ENCODE peak calls at places on chromosome 5, in ten cellular contexts. P, Q, Y, E, U, J, X, V, D and T are unnamed samples.

GRCh38 chr5:39424751-39425524 is at the start of gene DAB2:
- DNase-seq in E (peak), J (peak), D (peak), Q (peak), V (peak), P (peak), Y (no peak), U (peak), X (peak), T (peak)

GRCh38 chr5:33490071-33490665 is 49.4 kb downstream of the TARS1 start:
- DNase-seq in Y (no peak), V (no peak), U (no peak), D (no peak), P (no peak), E (no peak), J (no peak), Q (no peak), X (no peak), T (no peak)

GRCh38 chr5:55440188-55440646 is 94.5 kb downstream of the PLPP1 start:
- DNase-seq in X (no peak), Q (no peak), V (peak), J (no peak), D (no peak), Y (no peak), E (no peak), U (no peak), P (no peak), T (no peak)

GRCh38 chr5:169716287-169716686 is 79.2 kb downstream of the DOCK2 start:
- DNase-seq in Y (no peak), D (no peak), E (no peak), J (peak), V (peak), X (no peak), P (no peak), Q (no peak), U (no peak), T (no peak)

GRCh38 chr5:74082504-74082903 is 456.5 kb downstream of the ARHGEF28 start:
- DNase-seq in D (no peak), Q (no peak), J (no peak), Y (no peak), U (no peak), P (no peak), E (no peak), V (no peak), X (no peak), T (no peak)

GRCh38 chr5:132427285-132428146 is 58.0 kb downstream of the SLC22A5 start:
- DNase-seq in Y (no peak), P (peak), U (peak), Q (no peak), V (no peak), J (no peak), D (peak), E (peak), X (peak), T (peak)

GRCh38 chr5:38563624-38564023 is 7.2 kb upstream of the LIFR start:
- DNase-seq in X (no peak), Y (no peak), U (no peak), J (no peak), P (no peak), V (no peak), E (no peak), D (no peak), Q (no peak), T (no peak)

GRCh38 chr5:172733179-172733973 is 37.6 kb downstream of the DUSP1 start:
- DNase-seq in E (peak), V (peak), U (peak), X (peak), P (peak), Q (peak), J (peak), Y (no peak), D (peak), T (no peak)

GRCh38 chr5:121692163-121692562 is 159.5 kb upstream of the FTMT start:
- DNase-seq in Y (no peak), U (no peak), V (no peak), X (no peak), Q (no peak), P (no peak), D (no peak), E (no peak), J (no peak), T (no peak)

GRCh38 chr5:128227984-128228383 is 144.4 kb downstream of the SLC12A2 start:
- DNase-seq in J (peak), X (no peak), Y (no peak), Q (no peak), E (no peak), V (peak), U (no peak), D (no peak), P (no peak), T (no peak)

GRCh38 chr5:90982576-90982975 is 400.5 kb downstream of the ARRDC3 start:
- DNase-seq in J (peak), P (no peak), Y (no peak), X (no peak), U (no peak), Q (no peak), D (peak), V (no peak), E (no peak), T (no peak)

GRCh38 chr5:77133061-77133758 is 46.1 kb upstream of the ZBED3 start:
- DNase-seq in E (no peak), J (peak), P (peak), D (peak), Q (peak), X (peak), V (peak), U (peak), Y (peak), T (no peak)

GRCh38 chr5:120394259-120394658 is 69.8 kb upstream of the PRR16 start:
- DNase-seq in V (no peak), J (no peak), P (no peak), Y (no peak), D (no peak), U (no peak), Q (no peak), X (no peak), E (no peak), T (no peak)
- TF ChIP-seq CTCF in V (no peak), J (no peak), P (no peak), Y (no peak), D (no peak), U (no peak), Q (no peak), X (no peak), E (no peak), T (no peak)

GRCh38 chr5:136435951-136436544 is 70.7 kb upstream of the TRPC7 start:
- DNase-seq in E (no peak), J (no peak), Q (no peak), X (no peak), V (no peak), D (no peak), Y (no peak), U (no peak), P (no peak), T (no peak)
- H3K27ac ChIP-seq in E (no peak), J (no peak), Q (no peak), X (no peak), V (no peak), D (no peak), Y (no peak), U (no peak), P (no peak), T (no peak)

DNA sequence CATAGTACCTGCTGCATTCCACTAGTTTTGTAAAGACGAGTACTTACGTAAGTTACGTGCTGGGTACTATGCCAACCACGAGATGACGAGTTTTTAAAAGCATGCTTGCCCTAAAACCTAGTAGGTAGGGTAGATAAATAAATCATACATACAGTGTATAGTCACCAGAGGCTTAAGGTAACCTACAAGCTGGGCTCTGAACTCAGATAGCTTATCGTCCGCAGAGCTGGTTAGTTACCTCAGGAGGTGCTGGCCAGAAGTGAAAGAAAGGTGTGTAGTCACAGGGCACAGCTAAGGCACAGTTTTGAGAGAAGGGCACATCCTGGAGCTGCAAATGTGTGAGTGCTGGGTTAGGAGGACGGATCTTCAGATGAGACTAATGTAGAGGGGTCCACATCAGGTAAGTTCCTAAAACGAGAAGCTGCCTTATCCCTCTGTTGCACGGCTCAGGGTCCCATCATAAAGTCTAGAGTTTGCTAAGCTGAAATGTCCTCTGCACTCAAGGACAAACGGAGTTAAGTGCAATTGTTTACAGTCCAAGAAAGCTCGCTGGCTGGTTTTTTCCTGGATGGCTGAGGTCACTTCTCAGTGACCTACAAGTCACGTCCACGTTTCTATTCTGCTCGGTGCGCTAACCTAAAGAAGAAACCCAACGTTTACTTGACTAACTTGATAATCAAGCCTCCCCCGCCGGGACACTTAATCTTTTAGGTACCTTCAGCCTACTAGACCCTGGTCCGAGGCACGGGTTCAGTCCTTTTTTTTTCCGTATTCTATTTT is 1.1 kb upstream of the SNX24 start:
- DNase-seq in Y (no peak), P (no peak), V (no peak), J (peak), D (peak), X (peak), E (peak), U (no peak), Q (no peak), T (no peak)
- H3K4me3 ChIP-seq in Y (peak), P (peak), V (peak), J (peak), D (peak), X (peak), E (peak), U (peak), Q (peak), T (peak)

DNA sequence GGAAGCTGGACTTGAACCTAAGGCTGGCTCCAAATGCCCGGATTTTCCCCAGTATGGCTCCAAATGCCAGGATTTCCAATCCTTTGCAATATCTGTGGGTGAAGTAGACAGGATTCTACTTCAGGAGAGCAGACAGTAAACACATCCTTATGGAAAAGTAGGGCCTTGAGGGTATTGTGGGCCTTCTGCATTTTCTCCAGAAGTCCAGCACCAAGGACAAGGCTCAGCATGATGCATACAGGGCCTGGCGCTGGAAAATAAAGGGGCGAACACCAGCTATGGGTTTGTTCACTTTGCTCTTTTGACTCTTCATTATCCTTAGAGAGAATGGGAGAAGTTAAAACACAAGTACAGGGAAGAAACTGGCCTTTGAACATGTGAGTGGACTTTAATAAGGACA is 347.5 kb downstream of the SEMA5A start:
- DNase-seq in J (peak), E (no peak), D (no peak), V (peak), U (no peak), P (no peak), X (no peak), Q (no peak), Y (no peak), T (no peak)
- TF ChIP-seq CTCF in J (no peak), E (no peak), D (no peak), V (no peak), U (no peak), P (no peak), X (no peak), Q (no peak), Y (no peak), T (no peak)

GRCh38 chr5:112794410-112794809 is 56.7 kb downstream of the APC start:
- DNase-seq in U (peak), V (no peak), Y (no peak), J (no peak), E (no peak), X (no peak), D (no peak), P (no peak), Q (no peak), T (no peak)

GRCh38 chr5:112795342-112795741 is 57.7 kb downstream of the APC start:
- DNase-seq in E (no peak), V (no peak), P (no peak), X (no peak), U (no peak), Y (no peak), Q (no peak), D (no peak), J (no peak), T (no peak)

GRCh38 chr5:112787896-112788295 is 50.2 kb downstream of the APC start:
- DNase-seq in V (peak), P (no peak), Y (no peak), X (no peak), U (no peak), Q (no peak), D (no peak), E (no peak), J (no peak), T (no peak)

GRCh38 chr5:112795944-112796678 is 58.4 kb downstream of the APC start:
- DNase-seq in Y (no peak), X (no peak), U (no peak), D (no peak), P (no peak), V (no peak), Q (no peak), J (no peak), E (no peak), T (no peak)

DNA sequence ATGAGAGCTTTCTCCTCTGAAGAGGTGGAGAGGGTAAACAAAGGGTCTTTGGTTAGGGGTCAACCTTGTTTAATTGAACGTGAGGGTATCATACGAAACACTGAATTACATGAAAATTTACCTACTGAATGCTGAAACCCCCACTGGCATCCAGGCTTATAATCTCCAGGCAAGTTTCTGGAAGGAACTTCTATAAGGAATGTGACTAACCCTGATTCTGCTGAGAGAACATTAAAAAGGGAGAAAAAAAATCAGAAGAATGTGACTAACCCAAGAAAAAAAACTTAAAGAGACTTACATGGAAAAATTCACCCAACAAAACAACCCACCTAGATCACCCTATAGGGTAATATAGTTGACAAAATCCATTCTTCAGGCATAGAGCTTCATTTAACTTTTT is 55.5 kb downstream of the APC start:
- DNase-seq in U (no peak), E (no peak), V (no peak), D (no peak), J (no peak), Y (no peak), P (no peak), X (no peak), Q (no peak), T (no peak)
- H3K27ac ChIP-seq in U (no peak), E (no peak), V (no peak), D (no peak), J (no peak), Y (no peak), P (no peak), X (no peak), Q (no peak), T (no peak)

DNA sequence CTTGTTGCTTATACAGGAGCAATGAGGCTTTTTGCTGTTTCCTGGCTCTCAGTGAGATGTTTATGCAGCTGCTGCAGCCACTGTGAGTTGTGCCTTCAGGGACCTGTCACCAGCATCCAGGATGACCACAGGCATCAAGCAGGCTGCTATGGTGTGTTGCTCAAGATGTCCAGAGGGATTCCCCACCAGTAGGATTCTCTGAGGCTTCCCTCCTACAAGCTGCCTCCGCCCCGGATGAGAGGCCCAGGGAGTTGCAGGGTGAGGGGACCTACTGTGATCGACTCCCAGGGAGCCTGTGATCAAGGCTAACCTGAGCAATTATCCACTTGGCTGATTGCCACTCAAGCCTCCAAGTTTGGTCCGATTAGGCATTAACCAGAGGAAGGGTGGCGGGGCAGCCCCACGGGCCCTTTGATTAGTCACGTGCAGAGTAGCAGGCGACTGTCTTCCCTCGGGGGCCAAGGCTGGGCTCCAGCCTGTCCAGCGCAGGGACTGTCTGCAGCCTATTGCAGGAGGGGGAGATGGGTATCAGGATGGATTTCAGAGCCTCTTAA is 1.8 kb upstream of the FAT2 start:
- DNase-seq in Q (no peak), X (no peak), U (peak), Y (no peak), P (no peak), J (no peak), D (no peak), V (no peak), E (no peak), T (no peak)
- H3K4me3 ChIP-seq in Q (no peak), X (no peak), U (no peak), Y (no peak), P (no peak), J (no peak), D (no peak), V (no peak), E (no peak), T (no peak)

DNA sequence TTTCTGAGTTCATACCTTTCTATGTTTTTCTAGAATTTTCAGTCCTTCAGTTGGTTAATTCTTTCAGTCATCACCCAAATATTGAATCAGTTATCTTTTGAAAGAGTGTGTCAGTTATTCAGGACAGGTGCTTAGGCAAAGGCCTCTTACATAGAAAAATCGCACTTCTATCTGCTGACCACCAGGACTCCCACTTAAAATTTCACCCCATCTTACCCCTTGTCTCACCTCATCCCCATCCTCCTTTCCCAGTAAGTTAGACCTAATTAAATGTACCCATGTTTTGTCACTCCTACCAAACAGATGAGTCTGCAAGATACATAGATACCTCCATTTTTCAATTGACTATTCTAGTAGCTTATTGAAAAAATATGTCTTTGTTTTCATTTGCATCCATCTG is 159.9 kb upstream of the PIK3R1 start:
- DNase-seq in D (no peak), P (no peak), Y (no peak), U (no peak), E (no peak), J (no peak), X (no peak), V (no peak), Q (no peak), T (no peak)
- TF ChIP-seq CTCF in D (no peak), P (no peak), Y (no peak), U (no peak), E (no peak), J (no peak), X (no peak), V (no peak), Q (no peak), T (no peak)

DNA sequence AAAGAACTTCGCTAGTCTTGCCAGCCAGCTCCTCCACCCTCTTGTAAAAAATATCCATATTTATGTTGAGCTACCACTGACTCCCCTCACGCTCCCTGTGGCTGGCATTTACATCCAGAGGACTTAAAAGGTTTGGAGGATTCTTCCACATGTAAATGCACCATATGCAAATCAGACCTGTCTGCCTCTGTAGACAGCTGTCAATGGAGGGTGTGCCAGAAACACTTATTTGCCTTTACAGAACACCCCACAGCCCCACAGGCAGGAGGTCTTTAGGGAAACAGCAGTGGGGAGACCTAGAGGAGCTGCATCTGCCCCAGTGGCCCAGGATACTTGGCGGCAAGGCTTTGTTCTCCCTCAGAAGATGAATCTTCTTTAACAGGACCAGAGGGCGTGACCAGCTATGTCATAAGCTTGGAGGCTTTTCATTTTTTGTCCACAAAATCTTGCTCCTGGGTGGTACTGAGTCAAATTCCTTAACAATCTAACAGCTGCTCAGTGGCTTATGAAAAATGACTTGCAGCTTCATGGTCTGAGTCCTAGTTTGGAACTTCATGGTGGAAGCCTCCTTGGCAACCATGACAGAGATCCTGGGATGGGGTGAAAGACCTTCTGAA is 535.8 kb downstream of the EBF1 start:
- DNase-seq in P (no peak), U (no peak), D (no peak), V (no peak), X (no peak), Y (no peak), J (no peak), Q (no peak), E (no peak), T (no peak)
- H3K27ac ChIP-seq in P (no peak), U (no peak), D (no peak), V (no peak), X (no peak), Y (no peak), J (no peak), Q (no peak), E (no peak), T (no peak)